ENCODE peak calls at places on chromosome 17, in nine cellular contexts. F is Daoy; W is NCI-H748 treated with DMSO at 0.1 percent for 48 hours; R is stimulated activated effector memory CD8-positive, alpha-beta T cell treated with anti-CD3 and anti-CD28 coated beads, Interleukin-12 subunit alpha, Interleukin-12 subunit beta, amount 100 ng/mL, for 72 hours; B is sciatic nerve; Q is left ventricle myocardium inferior; C is lower leg skin; E is T-cell; Y is mucosa of descending colon. P is an unnamed sample.

GRCh38 chr17:80892900-80893603 is 98.6 kb upstream of the CHMP6 start:
- DNase-seq in F (peak; percentile 98), W (no peak), R (peak; percentile 52), B (no peak), Q (no peak), C (no peak), E (no peak), Y (no peak), P (no peak)

GRCh38 chr17:61254894-61255293 is 144.7 kb upstream of the TBX2 start:
- DNase-seq in F (no peak), W (no peak), R (no peak), B (no peak), Q (no peak), C (no peak), E (no peak), Y (no peak), P (no peak)

GRCh38 chr17:18994626-18995025 is 9.9 kb downstream of the FAM83G start:
- DNase-seq in F (no peak), W (no peak), R (no peak), B (no peak), Q (no peak), C (no peak), E (no peak), Y (no peak), P (no peak)

GRCh38 chr17:80511222-80512180 is 33.1 kb upstream of the RPTOR start:
- DNase-seq in F (no peak), W (no peak), R (no peak), B (no peak), Q (no peak), C (no peak), E (no peak), Y (no peak), P (no peak)

GRCh38 chr17:14156689-14157088 is 80.0 kb downstream of the CDRT15 start:
- DNase-seq in F (no peak), W (no peak), R (no peak), B (no peak), Q (no peak), C (no peak), E (no peak), Y (no peak), P (no peak)

GRCh38 chr17:77107506-77108433 is 33.0 kb upstream of the SEC14L1 start:
- DNase-seq in F (peak; percentile 52), W (no peak), R (peak; percentile 52), B (no peak), Q (no peak), C (no peak), E (peak; percentile 38), Y (no peak), P (no peak)

GRCh38 chr17:37392024-37392590 is 14.5 kb downstream of the ACACA start:
- DNase-seq in F (peak; percentile 41), W (no peak), R (no peak), B (no peak), Q (no peak), C (no peak), E (no peak), Y (no peak), P (no peak)

GRCh38 chr17:9837551-9838471 is 12.1 kb downstream of the GLP2R start:
- DNase-seq in F (peak; percentile 71), W (no peak), R (no peak), B (peak; percentile 68), Q (peak; percentile 61), C (peak; percentile 87), E (no peak), Y (no peak), P (peak; percentile 65)

GRCh38 chr17:30956764-30957374 is 14.0 kb upstream of the RNF135 start:
- DNase-seq in F (no peak), W (no peak), R (no peak), B (peak; percentile 3), Q (no peak), C (peak; percentile 50), E (no peak), Y (no peak), P (peak; percentile 36)

GRCh38 chr17:562174-562573 is 152.5 kb downstream of the VPS53 start:
- DNase-seq in F (no peak), W (no peak), R (no peak), B (no peak), Q (no peak), C (no peak), E (no peak), Y (no peak), P (no peak)

P was measured in left ventricle myocardium superior.